ENCODE peak calls at places on chromosomes 7 and 10, in five cellular contexts. F, J, S, V and Y are unnamed samples.

GRCh38 chr7:87599336-87599735 is 1.3 kb downstream of the ABCB1 start:
- DNase-seq in S (peak; percentile 77), V (no peak), F (no peak), J (peak; percentile 60), Y (no peak)

GRCh38 chr10:6973904-6974303 is 393.8 kb upstream of the PRKCQ start:
- DNase-seq in S (no peak), F (no peak), V (no peak), J (no peak), Y (no peak)

GRCh38 chr7:29598607-29599006 is 35.0 kb downstream of the PRR15 start:
- DNase-seq in J (no peak), S (no peak), V (no peak), F (no peak), Y (no peak)

GRCh38 chr7:4745971-4746919 is 29.2 kb upstream of the AP5Z1 start:
- DNase-seq in S (peak; percentile 9), V (no peak), J (peak; percentile 48), F (no peak), Y (no peak)

GRCh38 chr10:31036209-31036608 is 4.5 kb upstream of the ZNF438 start:
- DNase-seq in J (no peak), F (no peak), V (peak; percentile 38), S (no peak), Y (peak; percentile 87)

GRCh38 chr7:12827920-12828319 is 140.5 kb downstream of the ARL4A start:
- DNase-seq in S (no peak), V (no peak), F (no peak), J (no peak), Y (no peak)

GRCh38 chr7:86653919-86654659 is 10.4 kb downstream of the GRM3 start:
- DNase-seq in S (no peak), J (no peak), F (peak; percentile 14), V (no peak), Y (no peak)

GRCh38 chr10:119281581-119282071 is 74.3 kb downstream of the GRK5 start:
- DNase-seq in F (no peak), S (no peak), J (no peak), V (no peak), Y (no peak)

GRCh38 chr7:150780249-150780648 is 19.9 kb downstream of the TMEM176B start:
- DNase-seq in S (no peak), J (no peak), F (no peak), V (no peak), Y (no peak)

GRCh38 chr10:62582804-62583208 is 208.6 kb downstream of the ZNF365 start:
- DNase-seq in V (no peak), F (no peak), J (no peak), S (no peak), Y (no peak)

GRCh38 chr10:9296206-9296605 is 1241.7 kb downstream of the GATA3 start:
- DNase-seq in F (no peak), J (no peak), S (no peak), V (no peak), Y (no peak)

GRCh38 chr10:118246340-118247247 is 95.5 kb downstream of the FAM204A start:
- DNase-seq in V (no peak), S (no peak), J (no peak), F (no peak), Y (no peak)

GRCh38 chr7:55939514-55940123 is 12.1 kb upstream of the MRPS17 start:
- DNase-seq in V (no peak), J (no peak), S (no peak), F (no peak), Y (no peak)

GRCh38 chr7:141158562-141158961 is 84.7 kb downstream of the TMEM178B start:
- DNase-seq in F (no peak), S (no peak), V (no peak), J (peak; percentile 34), Y (peak; percentile 40)

GRCh38 chr10:11587860-11588259 is 23.6 kb downstream of the USP6NL start:
- DNase-seq in S (no peak), F (no peak), V (no peak), J (no peak), Y (no peak)

GRCh38 chr7:1854521-1855395 is 184.7 kb downstream of the ELFN1 start:
- DNase-seq in S (no peak), J (no peak), V (no peak), F (no peak), Y (no peak)

GRCh38 chr7:118149394-118149793 is 34.6 kb upstream of the LSM8 start:
- DNase-seq in S (no peak), V (no peak), F (no peak), J (no peak), Y (no peak)

GRCh38 chr7:121195859-121196588 is 132.8 kb upstream of the WNT16 start:
- DNase-seq in F (no peak), S (no peak), J (no peak), V (no peak), Y (no peak)

GRCh38 chr7:6228865-6229264 is 43.6 kb downstream of the CYTH3 start:
- DNase-seq in S (no peak), J (peak; percentile 40), V (no peak), F (no peak), Y (no peak)

GRCh38 chr10:131132681-131133080 is 178.8 kb downstream of the TCERG1L start:
- DNase-seq in F (no peak), J (no peak), S (no peak), V (no peak), Y (no peak)

GRCh38 chr10:72308320-72308987 is 34.7 kb downstream of the DDIT4 start:
- DNase-seq in F (no peak), S (peak; percentile 64), J (no peak), V (no peak), Y (no peak)

GRCh38 chr7:127976056-127976455 is 55.2 kb downstream of the LRRC4 start:
- DNase-seq in J (no peak), V (no peak), S (no peak), F (no peak), Y (no peak)

GRCh38 chr7:2619120-2619519 is 12.7 kb upstream of the TTYH3 start:
- DNase-seq in F (no peak), S (no peak), V (no peak), J (no peak), Y (no peak)

GRCh38 chr10:82908096-82908495 is 1033.1 kb downstream of the NRG3 start:
- DNase-seq in V (no peak), F (no peak), J (no peak), S (no peak), Y (no peak)

GRCh38 chr7:65250697-65251395 is 122.8 kb upstream of the ZNF92 start:
- DNase-seq in V (no peak), F (no peak), S (no peak), J (no peak), Y (no peak)

GRCh38 chr7:1176891-1177373 is 16.9 kb upstream of the ZFAND2A start:
- DNase-seq in F (peak; percentile 78), V (no peak), S (peak; percentile 39), J (peak; percentile 15), Y (peak; percentile 68)

DNA sequence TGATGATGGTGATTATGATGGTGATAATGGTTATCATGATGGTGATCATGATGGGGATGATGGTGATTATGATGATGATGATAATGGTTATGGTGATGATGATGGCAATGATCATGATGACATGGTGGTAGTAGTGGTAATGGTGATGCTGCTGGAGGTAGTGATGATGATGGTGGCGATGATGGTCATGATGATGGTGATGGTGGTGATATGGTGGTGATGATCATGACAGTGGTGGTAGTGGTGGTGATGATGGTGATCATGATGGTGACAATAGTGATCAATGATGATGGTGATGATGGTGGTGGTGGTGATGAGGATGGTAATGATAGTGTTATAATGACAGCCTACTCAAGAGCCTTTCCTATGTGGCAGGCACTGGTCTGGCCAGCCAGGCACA is 31.8 kb upstream of the DPYSL4 start:
- DNase-seq in S (no peak), F (no peak), J (no peak), V (no peak), Y (no peak)
- TF ChIP-seq SUZ12 in S (no peak), F (no peak), J (no peak), V (no peak), Y (no peak)

DNA sequence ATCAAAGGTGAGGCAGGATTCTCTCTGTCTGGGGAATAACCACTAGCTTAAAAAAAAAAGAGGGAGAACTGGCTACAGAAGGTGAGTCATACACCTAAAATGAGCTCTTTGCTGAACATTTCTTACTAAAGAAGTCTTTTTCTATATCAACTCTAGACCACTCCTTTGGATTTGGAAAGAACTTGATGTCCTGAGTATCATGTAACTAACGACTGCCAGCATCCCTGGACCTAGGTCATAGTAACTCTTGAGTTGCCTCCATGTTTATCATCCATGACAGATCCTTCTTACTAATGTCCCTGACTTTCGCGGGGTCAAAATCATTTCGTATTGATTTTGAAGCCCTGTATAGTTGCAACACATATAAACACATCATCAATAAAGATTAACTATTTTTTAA is 89.1 kb downstream of the CNOT4 start:
- DNase-seq in J (no peak), V (no peak), S (no peak), F (no peak), Y (no peak)
- TF ChIP-seq SUZ12 in J (no peak), V (no peak), S (no peak), F (no peak), Y (no peak)

DNA sequence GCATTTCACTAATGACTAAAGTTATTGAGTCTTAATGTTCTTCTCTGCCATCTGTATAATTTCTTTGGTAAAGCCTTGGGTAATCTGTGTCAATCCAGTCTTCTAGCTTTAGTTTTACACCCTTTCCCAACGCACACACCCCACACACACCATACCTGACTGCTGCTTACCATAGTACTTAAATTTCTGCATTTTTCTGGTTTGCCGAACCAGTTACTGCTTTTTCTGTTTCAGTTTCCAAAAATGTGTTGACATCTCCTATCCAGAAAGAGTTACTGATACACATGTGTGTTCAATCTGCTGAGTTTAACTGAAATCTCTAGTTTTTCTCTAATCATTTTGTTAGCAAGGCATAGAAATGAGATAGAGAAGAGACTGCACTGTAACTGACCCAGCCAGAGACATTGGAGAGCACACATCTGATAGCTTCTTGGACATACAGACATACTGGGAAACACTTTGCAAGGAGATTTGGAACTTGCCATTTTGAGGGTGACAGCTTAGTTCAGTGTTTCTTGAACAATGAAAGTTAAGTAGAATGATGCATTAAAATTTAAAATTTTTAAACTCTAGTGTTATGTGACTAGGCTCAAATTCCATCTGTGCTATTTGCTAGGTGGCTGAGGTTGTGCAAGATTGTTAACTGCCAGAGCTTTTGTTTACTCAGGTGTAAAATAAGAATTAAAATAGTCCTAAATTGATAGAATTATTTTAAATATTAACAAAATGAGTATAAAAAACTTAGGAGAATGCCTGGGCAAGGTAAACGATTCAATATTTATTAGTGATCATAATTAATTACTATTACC is 807.6 kb downstream of the DNAJB9 start:
- DNase-seq in J (no peak), F (no peak), S (no peak), V (no peak), Y (no peak)
- TF ChIP-seq SUZ12 in J (no peak), F (no peak), S (no peak), V (no peak), Y (no peak)

GRCh38 chr7:36084485-36085091 is 68.5 kb upstream of the EEPD1 start:
- DNase-seq in S (peak; percentile 65), F (peak; percentile 63), J (no peak), V (peak; percentile 23), Y (peak; percentile 58)
- TF ChIP-seq SUZ12 in S (no peak), F (no peak), J (no peak), V (no peak), Y (no peak)

GRCh38 chr7:144057954-144058353 is 9.2 kb downstream of the OR2A5 start:
- DNase-seq in F (no peak), V (no peak), S (peak; percentile 10), J (no peak), Y (no peak)
- TF ChIP-seq SUZ12 in F (no peak), V (no peak), S (no peak), J (no peak), Y (no peak)